ENCODE peak calls at places on chromosomes 2 and 18, in four cellular contexts. B is GM12878, N is HepG2, Y is SK-N-SH. M is an unnamed sample.

GRCh38 chr2:190404487-190404886 is 3.7 kb upstream of the MFSD6 start:
- DNase-seq in B (no peak), N (no peak), Y (no peak), M (peak; percentile 26)

GRCh38 chr18:3870914-3871313 is 420.9 kb downstream of the TGIF1 start:
- DNase-seq in B (no peak), N (no peak), Y (no peak), M (no peak)

GRCh38 chr2:58757971-58758370 is 516.8 kb upstream of the FANCL start:
- DNase-seq in B (no peak), N (no peak), Y (peak; percentile 51), M (peak; percentile 25)

GRCh38 chr2:30631051-30631671 is 176.1 kb downstream of the CAPN13 start:
- DNase-seq in B (peak; percentile 48), N (no peak), Y (no peak), M (no peak)

GRCh38 chr18:70195852-70196434 is 9.5 kb downstream of the RTTN start:
- DNase-seq in B (no peak), N (peak; percentile 35), Y (peak; percentile 54), M (peak; percentile 16)

GRCh38 chr18:38047820-38048219 is 482.2 kb upstream of the CELF4 start:
- DNase-seq in B (no peak), N (no peak), Y (peak; percentile 19), M (no peak)

GRCh38 chr2:85770369-85770768 is 16.6 kb downstream of the ATOH8 start:
- DNase-seq in B (no peak), N (no peak), Y (no peak), M (no peak)

GRCh38 chr18:62991959-62992358 is 276.6 kb downstream of the PHLPP1 start:
- DNase-seq in B (no peak), N (no peak), Y (no peak), M (peak; percentile 88)

GRCh38 chr2:88227446-88227845 is 57.3 kb downstream of the THNSL2 start:
- DNase-seq in B (no peak), N (no peak), Y (no peak), M (no peak)

GRCh38 chr2:143205106-143205764 is 76.0 kb downstream of the ARHGAP15 start:
- DNase-seq in B (no peak), N (peak; percentile 23), Y (no peak), M (peak; percentile 6)

GRCh38 chr2:26482211-26483026 is 4.5 kb upstream of the OTOF start:
- DNase-seq in B (no peak), N (no peak), Y (no peak), M (no peak)

GRCh38 chr2:240308111-240308651 is 127.3 kb upstream of the GPC1 start:
- DNase-seq in B (no peak), N (no peak), Y (peak; percentile 22), M (no peak)

GRCh38 chr18:78757014-78757413 is 222.6 kb upstream of the SALL3 start:
- DNase-seq in B (no peak), N (no peak), Y (no peak), M (no peak)

GRCh38 chr2:10978112-10978670 is 66.5 kb downstream of the KCNF1 start:
- DNase-seq in B (no peak), N (no peak), Y (no peak), M (no peak)

GRCh38 chr2:205366336-205367060 is 315.8 kb upstream of the NRP2 start:
- DNase-seq in B (no peak), N (no peak), Y (no peak), M (no peak)
- TF ChIP-seq NFIC in B (no peak), N (no peak), Y (no peak), M (no peak)

GRCh38 chr2:189142893-189143759 is 36.4 kb downstream of the COL5A2 start:
- DNase-seq in B (peak; percentile 16), N (peak; percentile 76), Y (no peak), M (peak; percentile 66)
- TF ChIP-seq NFIC in B (no peak), N (no peak), Y (no peak), M (no peak)

DNA sequence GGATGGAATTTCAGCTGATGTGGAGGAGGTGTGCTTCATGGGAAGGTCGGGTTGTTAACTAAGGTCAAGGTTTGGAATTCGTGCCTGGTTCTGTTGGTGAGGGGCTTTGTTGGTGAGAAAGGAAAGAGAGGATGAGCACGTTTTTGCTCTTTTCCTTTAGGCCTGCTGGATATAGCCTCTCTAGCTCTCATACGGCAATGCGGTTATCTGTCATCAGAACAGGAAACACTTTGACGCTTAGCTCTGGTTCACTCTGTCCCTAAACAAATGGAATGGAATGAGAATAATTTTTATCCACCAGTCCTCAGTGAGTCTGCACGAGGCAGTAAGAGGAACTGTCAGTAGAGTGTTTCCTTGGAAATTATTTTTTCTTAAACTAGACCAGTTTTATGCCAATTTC is 169.7 kb upstream of the NOSTRIN start:
- DNase-seq in B (no peak), N (no peak), Y (peak; percentile 43), M (peak; percentile 62)
- TF ChIP-seq NFIC in B (no peak), N (no peak), Y (no peak), M (no peak)

GRCh38 chr2:207871911-207872310 is 102.2 kb upstream of the FZD5 start:
- DNase-seq in B (no peak), N (no peak), Y (no peak), M (no peak)

GRCh38 chr2:207870814-207871213 is 101.1 kb upstream of the FZD5 start:
- DNase-seq in B (no peak), N (no peak), Y (no peak), M (no peak)

GRCh38 chr2:207869784-207870778 is 100.4 kb upstream of the FZD5 start:
- DNase-seq in B (no peak), N (peak; percentile 100), Y (no peak), M (no peak)

GRCh38 chr2:207873794-207874193 is 104.1 kb upstream of the FZD5 start:
- DNase-seq in B (no peak), N (no peak), Y (no peak), M (no peak)

GRCh38 chr2:207871506-207871905 is 101.8 kb upstream of the FZD5 start:
- DNase-seq in B (no peak), N (no peak), Y (no peak), M (no peak)
- TF ChIP-seq NFIC in B (no peak), N (no peak), Y (no peak), M (no peak)

DNA sequence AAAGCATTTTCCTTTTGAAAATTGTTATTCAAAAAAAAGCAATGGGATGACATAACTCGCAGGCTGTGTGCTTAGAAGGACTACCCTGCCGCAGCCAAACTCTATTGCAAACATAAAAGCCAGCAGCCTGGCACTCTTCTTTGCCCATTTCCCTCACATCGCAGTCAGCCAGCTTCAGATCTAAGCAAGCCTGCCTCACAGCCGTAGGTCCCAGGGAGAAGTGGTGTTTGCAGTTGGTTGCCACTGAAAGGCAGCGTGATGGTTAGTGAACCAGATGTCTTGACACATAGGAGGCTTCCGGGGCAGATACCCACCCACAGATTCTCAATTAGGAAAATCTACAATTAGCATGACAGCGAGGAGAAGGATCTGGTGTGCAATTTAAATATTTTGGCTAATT is 655.2 kb downstream of the RNF144A start:
- DNase-seq in B (no peak), N (no peak), Y (no peak), M (no peak)
- TF ChIP-seq NFIC in B (no peak), N (no peak), Y (no peak), M (no peak)

DNA sequence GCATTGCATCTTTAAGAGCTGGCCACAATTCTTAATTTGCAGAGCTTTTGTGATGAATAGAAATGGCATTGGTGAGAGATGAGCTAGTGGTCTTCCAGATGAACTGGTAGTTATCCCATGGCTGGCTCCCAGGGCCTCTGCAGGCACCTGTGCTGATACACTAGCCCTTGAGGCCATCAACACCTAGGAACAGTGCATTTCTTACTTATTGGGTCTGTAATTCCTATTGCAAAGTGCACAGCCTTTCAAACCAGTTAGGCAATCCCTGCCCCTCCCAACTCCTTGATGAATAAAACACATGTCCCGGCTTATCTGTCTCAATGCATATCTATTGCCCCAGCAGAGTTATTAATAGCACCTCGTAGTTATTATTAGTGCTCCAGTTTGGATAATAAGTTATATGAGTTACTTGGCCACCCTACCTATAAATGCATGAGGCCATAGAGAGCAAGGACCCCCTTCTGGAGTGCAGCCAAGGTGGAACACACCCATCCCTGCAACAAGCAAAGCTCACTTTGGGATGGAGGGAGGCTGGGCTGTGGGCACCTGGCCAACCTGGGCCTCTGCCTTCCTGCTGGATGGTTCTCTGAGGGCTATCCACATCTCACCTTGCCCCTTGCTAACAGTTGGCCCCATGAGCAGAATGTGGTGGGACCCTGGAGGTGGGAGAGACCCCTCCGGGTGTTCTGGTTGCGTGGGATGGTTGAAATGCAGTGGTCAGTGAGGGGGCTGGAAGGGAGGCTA is 455.8 kb upstream of the HS6ST1 start:
- DNase-seq in B (no peak), N (no peak), Y (no peak), M (no peak)
- TF ChIP-seq NFIC in B (no peak), N (no peak), Y (no peak), M (no peak)

GRCh38 chr2:236889081-236889780 is 196.5 kb upstream of the COPS8 start:
- DNase-seq in B (no peak), N (no peak), Y (no peak), M (no peak)

GRCh38 chr2:236895497-236895896 is 190.2 kb upstream of the COPS8 start:
- DNase-seq in B (no peak), N (no peak), Y (no peak), M (no peak)

GRCh38 chr2:236889791-236890704 is 195.6 kb upstream of the COPS8 start:
- DNase-seq in B (no peak), N (no peak), Y (no peak), M (no peak)

GRCh38 chr2:236894791-236895190 is 190.9 kb upstream of the COPS8 start:
- DNase-seq in B (no peak), N (peak; percentile 50), Y (no peak), M (no peak)

DNA sequence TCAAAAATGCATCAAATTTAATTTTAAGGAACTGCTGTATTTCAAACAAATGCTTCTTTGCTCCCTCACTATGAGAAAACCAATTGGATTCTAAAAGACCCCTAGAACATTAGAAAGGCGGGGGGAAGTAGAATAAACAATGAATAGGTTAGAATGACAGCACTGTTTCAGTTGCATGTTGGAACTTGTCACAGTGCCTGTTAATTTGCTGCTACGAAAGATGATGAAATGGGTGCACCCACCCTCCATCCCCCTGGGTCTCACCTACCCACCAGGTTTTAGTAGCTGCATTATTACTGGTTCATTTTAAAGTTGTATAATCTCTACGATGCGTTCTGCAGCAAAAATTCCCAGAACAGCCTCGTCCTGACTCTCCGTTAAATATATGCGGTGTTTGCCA is 193.0 kb upstream of the COPS8 start:
- DNase-seq in B (no peak), N (no peak), Y (no peak), M (no peak)
- TF ChIP-seq NFIC in B (no peak), N (no peak), Y (no peak), M (no peak)